ENCODE peak calls at places on chromosomes 6 and 20, in seven cellular contexts. One of them, this sample, is unnamed.

GRCh38 chr6:36758516-36759176 is 61.0 kb downstream of the RAB44 start:
- DNase-seq in left ventricle myocardium inferior: no peak
- DNase-seq in AG04449: no peak
- DNase-seq in endothelial cell of umbilical vein: no peak
- DNase-seq in breast epithelium: no peak
- DNase-seq in GM23338: peak
- DNase-seq in CD4-positive, CD25-positive, alpha-beta regulatory T cell: no peak
- DNase-seq in this sample: peak

GRCh38 chr6:149362289-149362688 is 37.8 kb upstream of the SUMO4 start:
- DNase-seq in left ventricle myocardium inferior: no peak
- DNase-seq in breast epithelium: no peak
- DNase-seq in AG04449: no peak
- DNase-seq in CD4-positive, CD25-positive, alpha-beta regulatory T cell: no peak
- DNase-seq in GM23338: no peak
- DNase-seq in endothelial cell of umbilical vein: no peak
- DNase-seq in this sample: no peak

GRCh38 chr20:6838181-6838826 is 70.8 kb downstream of the BMP2 start:
- DNase-seq in breast epithelium: no peak
- DNase-seq in CD4-positive, CD25-positive, alpha-beta regulatory T cell: no peak
- DNase-seq in GM23338: no peak
- DNase-seq in AG04449: no peak
- DNase-seq in left ventricle myocardium inferior: no peak
- DNase-seq in endothelial cell of umbilical vein: no peak
- DNase-seq in this sample: no peak

GRCh38 chr6:55917756-55918415 is 42.5 kb upstream of the BMP5 start:
- DNase-seq in AG04449: no peak
- DNase-seq in left ventricle myocardium inferior: no peak
- DNase-seq in breast epithelium: no peak
- DNase-seq in endothelial cell of umbilical vein: no peak
- DNase-seq in GM23338: no peak
- DNase-seq in CD4-positive, CD25-positive, alpha-beta regulatory T cell: no peak
- DNase-seq in this sample: no peak

GRCh38 chr6:41426438-41426851 is 91.0 kb downstream of the NCR2 start:
- DNase-seq in AG04449: no peak
- DNase-seq in GM23338: peak
- DNase-seq in CD4-positive, CD25-positive, alpha-beta regulatory T cell: peak
- DNase-seq in left ventricle myocardium inferior: no peak
- DNase-seq in breast epithelium: no peak
- DNase-seq in endothelial cell of umbilical vein: no peak
- DNase-seq in this sample: peak

GRCh38 chr6:131372535-131372934 is 200.5 kb upstream of the ARG1 start:
- DNase-seq in AG04449: no peak
- DNase-seq in GM23338: no peak
- DNase-seq in left ventricle myocardium inferior: no peak
- DNase-seq in breast epithelium: no peak
- DNase-seq in endothelial cell of umbilical vein: no peak
- DNase-seq in CD4-positive, CD25-positive, alpha-beta regulatory T cell: no peak
- DNase-seq in this sample: no peak

GRCh38 chr6:155234687-155235543 is 28.9 kb upstream of the CLDN20 start:
- DNase-seq in AG04449: no peak
- DNase-seq in GM23338: peak
- DNase-seq in breast epithelium: no peak
- DNase-seq in left ventricle myocardium inferior: no peak
- DNase-seq in endothelial cell of umbilical vein: no peak
- DNase-seq in CD4-positive, CD25-positive, alpha-beta regulatory T cell: no peak
- DNase-seq in this sample: peak

GRCh38 chr6:8194499-8194898 is 92.2 kb upstream of the EEF1E1 start:
- DNase-seq in AG04449: no peak
- DNase-seq in left ventricle myocardium inferior: no peak
- DNase-seq in CD4-positive, CD25-positive, alpha-beta regulatory T cell: no peak
- DNase-seq in endothelial cell of umbilical vein: no peak
- DNase-seq in GM23338: no peak
- DNase-seq in breast epithelium: no peak
- DNase-seq in this sample: no peak

GRCh38 chr6:41694815-41695536 is 40.4 kb downstream of the TFEB start:
- DNase-seq in endothelial cell of umbilical vein: no peak
- DNase-seq in breast epithelium: no peak
- DNase-seq in AG04449: no peak
- DNase-seq in left ventricle myocardium inferior: no peak
- DNase-seq in CD4-positive, CD25-positive, alpha-beta regulatory T cell: no peak
- DNase-seq in GM23338: no peak
- DNase-seq in this sample: no peak

GRCh38 chr6:89037156-89037900 is 43.2 kb upstream of the PNRC1 start:
- DNase-seq in AG04449: no peak
- DNase-seq in CD4-positive, CD25-positive, alpha-beta regulatory T cell: no peak
- DNase-seq in left ventricle myocardium inferior: no peak
- DNase-seq in GM23338: no peak
- DNase-seq in breast epithelium: no peak
- DNase-seq in endothelial cell of umbilical vein: no peak
- DNase-seq in this sample: no peak

GRCh38 chr20:34713194-34713943 is 9.2 kb downstream of the TP53INP2 start:
- DNase-seq in CD4-positive, CD25-positive, alpha-beta regulatory T cell: no peak
- DNase-seq in AG04449: peak
- DNase-seq in left ventricle myocardium inferior: no peak
- DNase-seq in endothelial cell of umbilical vein: peak
- DNase-seq in breast epithelium: no peak
- DNase-seq in GM23338: no peak
- DNase-seq in this sample: no peak

GRCh38 chr6:30483677-30484279 is 5.5 kb upstream of the HLA-E start:
- DNase-seq in endothelial cell of umbilical vein: peak
- DNase-seq in CD4-positive, CD25-positive, alpha-beta regulatory T cell: peak
- DNase-seq in AG04449: no peak
- DNase-seq in GM23338: peak
- DNase-seq in breast epithelium: no peak
- DNase-seq in left ventricle myocardium inferior: no peak
- DNase-seq in this sample: no peak

GRCh38 chr6:81981812-81982211 is 229.3 kb upstream of the TENT5A start:
- DNase-seq in CD4-positive, CD25-positive, alpha-beta regulatory T cell: no peak
- DNase-seq in breast epithelium: no peak
- DNase-seq in AG04449: peak
- DNase-seq in endothelial cell of umbilical vein: peak
- DNase-seq in GM23338: no peak
- DNase-seq in left ventricle myocardium inferior: no peak
- DNase-seq in this sample: no peak

GRCh38 chr6:49220293-49220692 is 242.8 kb downstream of the MMUT start:
- DNase-seq in CD4-positive, CD25-positive, alpha-beta regulatory T cell: no peak
- DNase-seq in breast epithelium: no peak
- DNase-seq in endothelial cell of umbilical vein: no peak
- DNase-seq in AG04449: no peak
- DNase-seq in GM23338: no peak
- DNase-seq in left ventricle myocardium inferior: no peak
- DNase-seq in this sample: no peak

DNA sequence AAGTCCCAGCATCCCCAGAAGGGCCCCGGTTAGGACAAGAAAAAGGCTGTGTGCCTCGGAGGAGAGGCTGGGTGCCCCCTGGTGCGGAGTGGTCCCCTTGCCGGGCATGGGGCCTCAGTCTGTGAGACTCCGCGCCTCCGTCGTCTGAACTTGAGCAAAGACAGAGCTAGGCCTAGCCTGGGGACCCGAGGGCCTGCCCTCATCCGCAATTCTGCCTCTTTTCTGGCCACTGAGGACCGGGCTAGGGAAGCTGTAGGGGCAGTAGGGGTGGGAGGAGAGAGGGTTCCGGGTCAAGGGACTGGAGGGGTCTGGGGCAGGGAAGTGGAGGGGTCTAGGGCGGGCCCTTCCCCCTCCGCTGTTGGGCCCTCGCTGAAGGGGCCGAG is 550 bp upstream of the HSPA12B start:
- DNase-seq in breast epithelium: no peak
- DNase-seq in endothelial cell of umbilical vein: no peak
- DNase-seq in GM23338: peak
- DNase-seq in AG04449: no peak
- DNase-seq in left ventricle myocardium inferior: no peak
- DNase-seq in CD4-positive, CD25-positive, alpha-beta regulatory T cell: no peak
- DNase-seq in this sample: no peak
- H3K4me3 ChIP-seq in breast epithelium: peak
- H3K4me3 ChIP-seq in endothelial cell of umbilical vein: no peak
- H3K4me3 ChIP-seq in GM23338: peak
- H3K4me3 ChIP-seq in AG04449: no peak
- H3K4me3 ChIP-seq in left ventricle myocardium inferior: peak
- H3K4me3 ChIP-seq in CD4-positive, CD25-positive, alpha-beta regulatory T cell: no peak
- H3K4me3 ChIP-seq in this sample: no peak

DNA sequence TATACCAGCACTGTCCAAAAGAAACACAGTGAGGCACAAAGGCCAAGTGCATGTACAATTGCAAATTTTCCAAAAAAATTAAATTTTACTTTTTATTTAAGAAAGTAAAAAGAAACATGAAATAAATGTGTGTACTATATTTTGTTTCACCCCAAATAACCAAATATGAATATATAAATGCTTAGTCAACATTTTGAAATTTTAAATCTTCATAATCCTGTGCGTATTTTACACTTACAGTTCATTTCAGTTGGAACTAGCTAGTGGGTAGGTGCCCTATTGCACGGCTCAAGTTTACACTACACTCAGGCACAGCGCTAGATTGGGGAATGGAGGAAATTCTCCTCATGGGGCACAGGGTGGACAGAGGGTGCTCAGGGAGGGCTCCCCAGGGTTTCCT is 18.0 kb upstream of the BTN3A3 start:
- DNase-seq in AG04449: no peak
- DNase-seq in GM23338: no peak
- DNase-seq in endothelial cell of umbilical vein: no peak
- DNase-seq in CD4-positive, CD25-positive, alpha-beta regulatory T cell: no peak
- DNase-seq in breast epithelium: no peak
- DNase-seq in left ventricle myocardium inferior: no peak
- DNase-seq in this sample: no peak
- H3K4me3 ChIP-seq in AG04449: peak
- H3K4me3 ChIP-seq in GM23338: peak
- H3K4me3 ChIP-seq in endothelial cell of umbilical vein: peak
- H3K4me3 ChIP-seq in CD4-positive, CD25-positive, alpha-beta regulatory T cell: peak
- H3K4me3 ChIP-seq in breast epithelium: peak
- H3K4me3 ChIP-seq in left ventricle myocardium inferior: peak
- H3K4me3 ChIP-seq in this sample: peak

GRCh38 chr6:152184573-152185157 is 377.2 kb downstream of the ESR1 start:
- DNase-seq in endothelial cell of umbilical vein: no peak
- DNase-seq in GM23338: no peak
- DNase-seq in breast epithelium: no peak
- DNase-seq in left ventricle myocardium inferior: no peak
- DNase-seq in AG04449: no peak
- DNase-seq in CD4-positive, CD25-positive, alpha-beta regulatory T cell: no peak
- DNase-seq in this sample: no peak
- H3K4me3 ChIP-seq in endothelial cell of umbilical vein: no peak
- H3K4me3 ChIP-seq in GM23338: no peak
- H3K4me3 ChIP-seq in breast epithelium: no peak
- H3K4me3 ChIP-seq in left ventricle myocardium inferior: no peak
- H3K4me3 ChIP-seq in AG04449: no peak
- H3K4me3 ChIP-seq in CD4-positive, CD25-positive, alpha-beta regulatory T cell: peak
- H3K4me3 ChIP-seq in this sample: no peak

DNA sequence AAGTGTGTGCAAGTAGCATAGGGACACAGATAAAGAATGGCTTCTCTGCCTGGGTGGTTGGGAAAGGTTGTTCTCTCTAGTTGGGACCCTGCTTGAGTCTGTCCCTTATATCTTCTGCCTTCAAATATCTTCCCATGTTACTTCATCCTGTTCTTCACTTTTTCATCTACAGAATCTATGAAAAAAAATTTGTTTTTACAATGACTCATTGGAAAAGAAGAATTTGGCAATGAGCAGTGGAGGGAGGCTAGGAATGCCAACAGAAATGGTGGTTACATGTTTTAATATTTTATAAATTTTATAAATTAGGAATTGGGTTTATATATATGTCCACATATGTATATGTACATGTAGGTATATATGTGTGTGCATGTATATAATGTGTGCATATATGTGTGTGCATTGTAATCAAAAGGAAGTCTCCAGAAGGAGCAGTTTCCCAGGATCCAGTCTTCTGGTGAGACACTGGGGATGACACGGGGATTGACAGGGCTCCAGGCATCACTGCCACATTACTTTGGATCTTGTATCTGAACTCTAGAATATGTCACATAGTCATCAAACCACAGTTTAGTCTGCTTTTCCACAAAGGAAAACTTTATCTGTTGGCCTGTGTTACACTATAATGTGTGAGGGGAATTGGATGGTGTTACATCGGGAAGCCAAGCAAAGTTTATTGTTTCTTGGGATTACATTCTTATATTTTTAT is 75.3 kb upstream of the RIPOR2 start:
- DNase-seq in left ventricle myocardium inferior: no peak
- DNase-seq in AG04449: no peak
- DNase-seq in CD4-positive, CD25-positive, alpha-beta regulatory T cell: no peak
- DNase-seq in breast epithelium: no peak
- DNase-seq in endothelial cell of umbilical vein: peak
- DNase-seq in GM23338: no peak
- DNase-seq in this sample: no peak
- H3K4me3 ChIP-seq in left ventricle myocardium inferior: no peak
- H3K4me3 ChIP-seq in AG04449: no peak
- H3K4me3 ChIP-seq in CD4-positive, CD25-positive, alpha-beta regulatory T cell: no peak
- H3K4me3 ChIP-seq in breast epithelium: no peak
- H3K4me3 ChIP-seq in endothelial cell of umbilical vein: no peak
- H3K4me3 ChIP-seq in GM23338: no peak
- H3K4me3 ChIP-seq in this sample: no peak

GRCh38 chr6:35602133-35602946 is 86.4 kb downstream of the FKBP5 start:
- DNase-seq in GM23338: no peak
- DNase-seq in breast epithelium: no peak
- DNase-seq in CD4-positive, CD25-positive, alpha-beta regulatory T cell: peak
- DNase-seq in AG04449: no peak
- DNase-seq in left ventricle myocardium inferior: no peak
- DNase-seq in endothelial cell of umbilical vein: peak
- DNase-seq in this sample: no peak
- H3K4me3 ChIP-seq in GM23338: no peak
- H3K4me3 ChIP-seq in breast epithelium: peak
- H3K4me3 ChIP-seq in CD4-positive, CD25-positive, alpha-beta regulatory T cell: peak
- H3K4me3 ChIP-seq in AG04449: no peak
- H3K4me3 ChIP-seq in left ventricle myocardium inferior: peak
- H3K4me3 ChIP-seq in endothelial cell of umbilical vein: no peak
- H3K4me3 ChIP-seq in this sample: no peak

GRCh38 chr20:54201268-54201846 is 6.5 kb upstream of the PFDN4 start:
- DNase-seq in CD4-positive, CD25-positive, alpha-beta regulatory T cell: no peak
- DNase-seq in endothelial cell of umbilical vein: no peak
- DNase-seq in left ventricle myocardium inferior: no peak
- DNase-seq in breast epithelium: no peak
- DNase-seq in AG04449: no peak
- DNase-seq in GM23338: no peak
- DNase-seq in this sample: no peak
- H3K4me3 ChIP-seq in CD4-positive, CD25-positive, alpha-beta regulatory T cell: no peak
- H3K4me3 ChIP-seq in endothelial cell of umbilical vein: no peak
- H3K4me3 ChIP-seq in left ventricle myocardium inferior: no peak
- H3K4me3 ChIP-seq in breast epithelium: no peak
- H3K4me3 ChIP-seq in AG04449: no peak
- H3K4me3 ChIP-seq in GM23338: no peak
- H3K4me3 ChIP-seq in this sample: no peak

GRCh38 chr6:144149558-144149893 is 791 bp upstream of the STX11 start:
- DNase-seq in left ventricle myocardium inferior: no peak
- DNase-seq in AG04449: no peak
- DNase-seq in GM23338: no peak
- DNase-seq in breast epithelium: no peak
- DNase-seq in CD4-positive, CD25-positive, alpha-beta regulatory T cell: no peak
- DNase-seq in endothelial cell of umbilical vein: no peak
- DNase-seq in this sample: no peak
- H3K4me3 ChIP-seq in left ventricle myocardium inferior: peak
- H3K4me3 ChIP-seq in AG04449: peak
- H3K4me3 ChIP-seq in GM23338: peak
- H3K4me3 ChIP-seq in breast epithelium: peak
- H3K4me3 ChIP-seq in CD4-positive, CD25-positive, alpha-beta regulatory T cell: peak
- H3K4me3 ChIP-seq in endothelial cell of umbilical vein: peak
- H3K4me3 ChIP-seq in this sample: peak

This sample was measured in endodermal cell.